ENCODE peak calls at places on chromosomes 13 and 19, in nine cellular contexts. V is effector memory CD4-positive, alpha-beta T cell; G is ascending aorta; N is PC-3; T is hepatocyte; K is tibial artery; X is SK-N-SH; S is upper lobe of right lung; Q is testis. W is an unnamed sample. For H3K4me1 and H3K27me3, the result is how much of the 10 kb centered on the place peaks cover.

GRCh38 chr13:63472736-63473135 is 2057.1 kb upstream of the PCDH20 start:
- DNase-seq in G (no peak), V (no peak), K (no peak), X (no peak), Q (no peak), T (no peak), N (no peak), S (no peak), W (no peak)

GRCh38 chr13:93744886-93745285 is 518.3 kb downstream of the GPC6 start:
- DNase-seq in N (no peak), K (no peak), Q (no peak), T (no peak), S (no peak), X (no peak), V (no peak), G (no peak), W (no peak)

GRCh38 chr13:100721885-100722512 is 47.4 kb upstream of the TMTC4 start:
- DNase-seq in V (no peak), N (peak), Q (peak), K (no peak), S (no peak), X (peak), T (peak), G (no peak), W (peak)

GRCh38 chr19:1084024-1084868 is 10.9 kb downstream of the POLR2E start:
- DNase-seq in V (no peak), T (no peak), N (no peak), G (no peak), Q (no peak), X (no peak), S (peak), K (no peak), W (peak)

GRCh38 chr13:73317140-73317539 is 258.3 kb downstream of the KLF5 start:
- DNase-seq in K (no peak), V (no peak), Q (no peak), T (no peak), N (peak), G (no peak), X (no peak), S (no peak), W (no peak)

GRCh38 chr13:28185256-28185655 is 46.9 kb downstream of the PAN3 start:
- DNase-seq in S (no peak), V (no peak), T (no peak), Q (no peak), K (no peak), X (no peak), G (no peak), N (no peak), W (no peak)

GRCh38 chr13:23960566-23961156 is 63.4 kb upstream of the C1QTNF9B start:
- DNase-seq in K (no peak), X (no peak), G (no peak), V (no peak), N (peak), Q (no peak), T (peak), S (no peak), W (no peak)

GRCh38 chr19:50357178-50358100 is 8.0 kb downstream of the NAPSA start:
- DNase-seq in X (peak), V (peak), N (peak), Q (peak), G (peak), S (peak), K (peak), T (peak), W (peak)

GRCh38 chr13:113555141-113555540 is 29.4 kb upstream of the TFDP1 start:
- DNase-seq in N (no peak), V (no peak), X (no peak), T (no peak), S (peak), K (no peak), Q (no peak), G (no peak), W (no peak)

GRCh38 chr13:99040536-99041141 is 62.8 kb upstream of the DOCK9 start:
- DNase-seq in S (no peak), X (no peak), Q (no peak), G (no peak), N (peak), V (no peak), K (no peak), T (no peak), W (no peak)

DNA sequence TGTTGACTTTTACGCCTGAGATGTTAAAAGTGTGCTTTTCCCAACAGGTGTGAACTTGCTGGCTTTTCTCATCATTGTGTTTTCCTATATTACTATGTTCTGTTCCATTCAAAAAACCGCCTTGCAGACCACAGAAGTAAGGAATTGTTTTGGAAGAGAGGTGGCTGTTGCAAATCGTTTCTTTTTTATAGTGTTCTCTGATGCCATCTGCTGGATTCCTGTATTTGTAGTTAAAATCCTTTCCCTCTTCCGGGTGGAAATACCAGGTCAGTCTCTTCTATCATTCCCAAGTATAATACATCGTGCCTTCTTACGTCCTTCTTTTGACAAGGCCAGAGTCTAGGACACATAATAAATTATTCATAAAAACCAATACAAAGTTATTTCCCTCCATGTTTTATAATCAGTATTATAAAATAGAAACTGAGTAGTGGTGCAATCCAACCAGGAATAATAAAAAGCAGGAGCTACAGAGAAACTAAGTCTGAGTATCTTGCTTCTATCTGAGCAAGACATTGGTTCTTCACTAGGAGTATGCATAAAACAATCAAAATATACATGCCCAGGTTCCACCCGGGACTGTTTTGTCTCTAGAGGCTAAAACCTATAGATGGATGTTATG is 57.9 kb downstream of the RXFP2 start:
- DNase-seq in K (no peak), Q (no peak), T (peak), X (peak), N (peak), V (no peak), G (no peak), S (no peak), W (no peak)
- H3K4me1 ChIP-seq in K (under half), Q (under half), T (under half), X (under half), N (under half), V (under half), G (under half), S (under half), W (under half)

DNA sequence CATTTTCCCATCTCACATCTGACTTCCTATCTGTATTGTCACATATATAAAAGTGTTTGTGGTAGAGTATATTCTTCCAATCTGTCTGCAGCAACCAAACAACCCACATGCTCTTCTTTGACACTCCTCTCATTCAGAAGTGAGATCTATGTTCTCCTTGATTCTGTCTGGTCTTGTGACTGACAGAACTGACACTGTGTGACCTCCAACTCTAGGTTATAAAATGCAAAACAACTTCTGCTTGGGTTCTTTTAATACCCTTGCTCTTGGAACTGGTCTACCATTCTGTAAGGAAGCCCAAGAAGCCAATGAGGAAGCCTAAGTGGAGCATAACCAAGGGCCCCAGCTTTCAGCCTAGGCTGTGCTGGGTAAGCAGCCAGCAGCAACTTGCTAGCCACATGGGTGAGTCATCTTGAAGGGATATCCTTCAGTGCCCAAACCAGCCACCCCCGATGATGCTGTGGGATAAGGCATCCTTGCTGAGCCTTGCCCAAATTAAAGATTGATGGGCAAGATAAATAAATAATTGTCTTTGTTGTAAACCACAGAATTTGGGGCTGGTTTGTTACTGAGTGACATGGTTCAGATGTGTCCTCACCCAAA is 18.4 kb upstream of the ITM2B start:
- DNase-seq in K (no peak), T (no peak), S (no peak), Q (no peak), V (no peak), N (no peak), G (no peak), X (no peak), W (no peak)
- H3K27me3 ChIP-seq in K (under half), T (under half), S (under half), Q (under half), V (under half), N (under half), G (under half), X (under half), W (under half)

DNA sequence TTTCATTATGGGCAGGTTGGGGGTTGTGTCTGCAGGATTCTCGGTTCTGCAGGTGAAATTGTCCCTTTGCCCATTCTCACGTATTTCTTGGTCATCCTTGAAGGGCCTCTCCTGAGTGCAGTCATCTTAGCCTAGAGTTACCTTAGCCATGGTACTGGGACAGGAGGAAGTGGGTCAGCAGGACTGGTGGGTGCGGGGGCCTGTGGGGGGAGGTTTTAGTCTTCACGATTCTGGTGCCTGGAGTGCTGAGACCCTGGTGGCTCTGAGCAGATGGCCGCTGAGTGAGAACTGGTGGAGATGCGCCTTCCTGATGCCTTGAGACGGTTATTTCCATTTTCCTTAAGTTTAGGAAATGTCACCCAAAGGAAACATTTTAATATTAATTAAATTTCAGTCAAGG is 11.8 kb downstream of the COL4A2 start:
- DNase-seq in N (no peak), K (peak), G (no peak), V (no peak), Q (no peak), S (no peak), X (no peak), T (no peak), W (no peak)
- H3K4me1 ChIP-seq in N (under half), K (half or more), G (half or more), V (under half), Q (under half), S (under half), X (under half), T (under half), W (under half)

GRCh38 chr13:112065867-112066623 is 904 bp upstream of the SOX1 start:
- DNase-seq in S (no peak), Q (no peak), V (no peak), G (no peak), T (no peak), N (no peak), X (no peak), K (no peak), W (no peak)
- H3K27me3 ChIP-seq in S (half or more), Q (under half), V (under half), G (under half), T (half or more), N (under half), X (half or more), K (half or more), W (half or more)

GRCh38 chr19:10412257-10412977 is 7.9 kb upstream of the PDE4A start:
- DNase-seq in X (no peak), V (no peak), T (no peak), N (no peak), Q (no peak), S (no peak), K (no peak), G (no peak), W (no peak)
- H3K4me1 ChIP-seq in X (under half), V (under half), T (under half), N (under half), Q (under half), S (under half), K (under half), G (under half), W (under half)

DNA sequence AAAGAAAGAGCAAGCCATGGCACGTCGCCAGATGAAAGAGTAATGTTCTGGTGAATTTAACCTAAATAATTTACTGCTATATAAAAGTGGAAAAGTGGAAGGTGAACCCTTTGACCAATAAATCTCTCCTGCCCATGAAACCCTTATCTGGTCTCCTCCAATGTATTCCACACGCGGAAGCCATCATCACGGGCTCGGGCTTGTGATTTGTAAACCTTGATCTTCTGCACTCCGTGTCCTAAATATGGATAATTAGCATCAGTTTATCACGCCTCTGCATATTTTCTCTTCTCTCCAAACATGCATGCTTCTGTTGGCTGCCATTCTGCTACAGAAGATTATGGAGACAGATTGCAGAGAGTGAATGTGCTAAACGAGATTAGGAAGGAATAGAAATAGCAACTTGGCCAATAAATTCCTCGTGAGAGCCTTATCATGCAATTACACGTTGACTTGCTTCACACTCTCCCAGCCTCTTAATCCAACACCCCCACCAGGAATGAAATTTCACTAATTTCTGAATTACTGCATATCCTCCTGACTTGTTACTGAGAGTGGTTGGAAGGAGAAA is 34.5 kb downstream of the SOX1 start:
- DNase-seq in N (no peak), X (no peak), K (no peak), S (no peak), G (no peak), Q (no peak), T (no peak), V (no peak), W (no peak)
- H3K27me3 ChIP-seq in N (under half), X (half or more), K (half or more), S (half or more), G (under half), Q (under half), T (half or more), V (under half), W (half or more)